ENCODE peak calls at places on chromosomes 6 and 20, in nine cellular contexts. A is smooth muscle cell of the brain vasculature; S is testis; W is GM13977; U is retina; R is kidney tubule cell; F is NCI-H2081; J is CD4-positive, alpha-beta T cell; N is Calu3. B is an unnamed sample.

GRCh38 chr6:73610444-73611275 is 43.1 kb downstream of the SLC17A5 start:
- DNase-seq in A (no peak), S (no peak), W (peak; percentile 41), U (peak; percentile 32), R (peak; percentile 65), F (peak; percentile 11), J (no peak), N (peak; percentile 10), B (no peak)

GRCh38 chr6:140071601-140072062 is 697.2 kb upstream of the CITED2 start:
- DNase-seq in A (no peak), S (no peak), W (no peak), U (no peak), R (peak; percentile 65), F (no peak), J (no peak), N (no peak), B (no peak)

GRCh38 chr20:45890077-45890996 is 671 bp downstream of the NEURL2 start:
- DNase-seq in A (peak; percentile 61), S (peak; percentile 93), W (peak; percentile 73), U (peak; percentile 91), R (peak; percentile 72), F (peak; percentile 35), J (peak; percentile 42), N (no peak), B (peak; percentile 83)

GRCh38 chr6:109925060-109925459 is 53.1 kb upstream of the GPR6 start:
- DNase-seq in A (no peak), S (no peak), W (no peak), U (no peak), R (peak; percentile 46), F (no peak), J (no peak), N (peak; percentile 11), B (no peak)

GRCh38 chr6:69487688-69488087 is 309.1 kb downstream of the LMBRD1 start:
- DNase-seq in A (no peak), S (no peak), W (no peak), U (no peak), R (no peak), F (peak; percentile 16), J (no peak), N (no peak), B (no peak)

GRCh38 chr20:8385247-8385646 is 253.2 kb downstream of the PLCB1 start:
- DNase-seq in A (peak; percentile 63), S (no peak), W (no peak), U (peak; percentile 24), R (peak; percentile 5), F (peak; percentile 10), J (no peak), N (no peak), B (no peak)

GRCh38 chr20:48326868-48327267 is 500.9 kb downstream of the PREX1 start:
- DNase-seq in A (no peak), S (peak; percentile 90), W (no peak), U (no peak), R (no peak), F (no peak), J (no peak), N (no peak), B (no peak)

GRCh38 chr6:140586426-140587061 is 1212.1 kb upstream of the CITED2 start:
- DNase-seq in A (no peak), S (no peak), W (peak; percentile 14), U (no peak), R (no peak), F (no peak), J (no peak), N (no peak), B (no peak)

GRCh38 chr6:19705606-19706005 is 131.6 kb upstream of the ID4 start:
- DNase-seq in A (no peak), S (no peak), W (no peak), U (no peak), R (peak; percentile 22), F (no peak), J (no peak), N (no peak), B (no peak)

GRCh38 chr6:113009682-113010081 is 662.6 kb downstream of the RFPL4B start:
- DNase-seq in A (peak; percentile 9), S (no peak), W (no peak), U (no peak), R (no peak), F (no peak), J (no peak), N (no peak), B (no peak)

GRCh38 chr6:72182337-72183246 is 296.2 kb downstream of the RIMS1 start:
- DNase-seq in A (no peak), S (peak; percentile 73), W (peak; percentile 41), U (peak; percentile 91), R (peak; percentile 62), F (no peak), J (no peak), N (peak; percentile 75), B (peak; percentile 82)

GRCh38 chr6:142942238-142942637 is 2.7 kb downstream of the HIVEP2 start:
- DNase-seq in A (no peak), S (no peak), W (no peak), U (no peak), R (no peak), F (no peak), J (no peak), N (no peak), B (no peak)

GRCh38 chr20:3612795-3613560 is 50.2 kb downstream of the GFRA4 start:
- DNase-seq in A (no peak), S (no peak), W (no peak), U (no peak), R (no peak), F (no peak), J (no peak), N (no peak), B (no peak)

GRCh38 chr20:51661609-51662178 is 106.5 kb downstream of the ATP9A start:
- DNase-seq in A (no peak), S (no peak), W (peak; percentile 56), U (no peak), R (peak; percentile 84), F (no peak), J (peak; percentile 25), N (peak; percentile 18), B (no peak)

GRCh38 chr6:123888779-123889513 is 85.3 kb downstream of the NKAIN2 start:
- DNase-seq in A (no peak), S (no peak), W (no peak), U (no peak), R (no peak), F (no peak), J (no peak), N (no peak), B (no peak)

GRCh38 chr6:152984387-152984872 is 1.6 kb upstream of the FBXO5 start:
- DNase-seq in A (no peak), S (no peak), W (peak; percentile 35), U (peak; percentile 10), R (no peak), F (no peak), J (no peak), N (no peak), B (no peak)

GRCh38 chr20:61218886-61219480 is 33.1 kb upstream of the CDH4 start:
- DNase-seq in A (no peak), S (no peak), W (no peak), U (no peak), R (peak; percentile 52), F (no peak), J (no peak), N (no peak), B (no peak)

GRCh38 chr6:27752038-27752885 is 159.9 kb downstream of the OR2B2 start:
- DNase-seq in A (peak; percentile 62), S (peak; percentile 70), W (peak; percentile 44), U (peak; percentile 91), R (peak; percentile 88), F (peak; percentile 81), J (peak; percentile 21), N (peak; percentile 67), B (peak; percentile 50)

GRCh38 chr6:13355043-13355945 is 27.0 kb upstream of the TBC1D7 start:
- DNase-seq in A (peak; percentile 31), S (no peak), W (no peak), U (no peak), R (peak; percentile 94), F (no peak), J (no peak), N (peak; percentile 42), B (no peak)

GRCh38 chr20:12049125-12049524 is 131.4 kb downstream of the BTBD3 start:
- DNase-seq in A (no peak), S (no peak), W (no peak), U (no peak), R (peak; percentile 18), F (no peak), J (no peak), N (no peak), B (no peak)

GRCh38 chr6:150065083-150065482 is 3.8 kb downstream of the ULBP3 start:
- DNase-seq in A (no peak), S (no peak), W (no peak), U (no peak), R (no peak), F (no peak), J (no peak), N (no peak), B (no peak)

GRCh38 chr6:84252140-84252539 is 24.7 kb upstream of the CEP162 start:
- DNase-seq in A (no peak), S (no peak), W (no peak), U (no peak), R (no peak), F (no peak), J (no peak), N (no peak), B (no peak)